ENCODE peak calls at places on chromosome 18, in six cellular contexts. R is upper lobe of right lung, K is H9, D is fibroblast of the aortic adventitia, S is MCF 10A, F is endothelial cell of umbilical vein. C is an unnamed sample.

GRCh38 chr18:49055787-49056186 is 105.0 kb upstream of the SMAD7 start:
- DNase-seq in R (peak; percentile 82), K (no peak), D (peak; percentile 66), S (peak; percentile 75), F (peak; percentile 36), C (peak; percentile 25)

GRCh38 chr18:76979111-76979751 is 153.4 kb downstream of the MBP start:
- DNase-seq in R (no peak), K (no peak), D (no peak), S (no peak), F (no peak), C (no peak)

GRCh38 chr18:69795785-69796184 is 151.9 kb downstream of the CD226 start:
- DNase-seq in R (no peak), K (no peak), D (no peak), S (no peak), F (no peak), C (no peak)

GRCh38 chr18:22015156-22015555 is 154.2 kb upstream of the GATA6 start:
- DNase-seq in R (no peak), K (no peak), D (no peak), S (peak; percentile 2), F (no peak), C (no peak)

GRCh38 chr18:55489742-55490055 is 98.3 kb downstream of the TCF4 start:
- DNase-seq in R (no peak), K (no peak), D (no peak), S (no peak), F (no peak), C (no peak)

GRCh38 chr18:42048150-42048549 is 93.1 kb downstream of the PIK3C3 start:
- DNase-seq in R (no peak), K (no peak), D (peak; percentile 81), S (peak; percentile 92), F (peak; percentile 76), C (no peak)

GRCh38 chr18:25055076-25055475 is 296.9 kb downstream of the ZNF521 start:
- DNase-seq in R (no peak), K (no peak), D (peak; percentile 18), S (no peak), F (peak; percentile 49), C (no peak)

GRCh38 chr18:686339-687111 is 25.9 kb downstream of the ENOSF1 start:
- DNase-seq in R (no peak), K (peak; percentile 57), D (no peak), S (no peak), F (no peak), C (no peak)

GRCh38 chr18:61743775-61744531 is 148.9 kb downstream of the RNF152 start:
- DNase-seq in R (no peak), K (no peak), D (peak; percentile 53), S (no peak), F (no peak), C (no peak)

GRCh38 chr18:48804856-48805610 is 145.7 kb downstream of the SMAD7 start:
- DNase-seq in R (peak; percentile 42), K (peak; percentile 15), D (no peak), S (no peak), F (no peak), C (peak; percentile 6)

GRCh38 chr18:75489493-75490190 is 62.1 kb upstream of the SMIM21 start:
- DNase-seq in R (no peak), K (no peak), D (peak; percentile 95), S (peak; percentile 80), F (no peak), C (no peak)

GRCh38 chr18:47594621-47595086 is 335.8 kb downstream of the SMAD2 start:
- DNase-seq in R (no peak), K (no peak), D (no peak), S (no peak), F (no peak), C (no peak)

GRCh38 chr18:79672490-79673276 is 6.9 kb upstream of the CTDP1 start:
- DNase-seq in R (no peak), K (no peak), D (no peak), S (no peak), F (no peak), C (no peak)

GRCh38 chr18:26568926-26569700 is 20.8 kb upstream of the KCTD1 start:
- DNase-seq in R (no peak), K (no peak), D (no peak), S (no peak), F (no peak), C (no peak)

DNA sequence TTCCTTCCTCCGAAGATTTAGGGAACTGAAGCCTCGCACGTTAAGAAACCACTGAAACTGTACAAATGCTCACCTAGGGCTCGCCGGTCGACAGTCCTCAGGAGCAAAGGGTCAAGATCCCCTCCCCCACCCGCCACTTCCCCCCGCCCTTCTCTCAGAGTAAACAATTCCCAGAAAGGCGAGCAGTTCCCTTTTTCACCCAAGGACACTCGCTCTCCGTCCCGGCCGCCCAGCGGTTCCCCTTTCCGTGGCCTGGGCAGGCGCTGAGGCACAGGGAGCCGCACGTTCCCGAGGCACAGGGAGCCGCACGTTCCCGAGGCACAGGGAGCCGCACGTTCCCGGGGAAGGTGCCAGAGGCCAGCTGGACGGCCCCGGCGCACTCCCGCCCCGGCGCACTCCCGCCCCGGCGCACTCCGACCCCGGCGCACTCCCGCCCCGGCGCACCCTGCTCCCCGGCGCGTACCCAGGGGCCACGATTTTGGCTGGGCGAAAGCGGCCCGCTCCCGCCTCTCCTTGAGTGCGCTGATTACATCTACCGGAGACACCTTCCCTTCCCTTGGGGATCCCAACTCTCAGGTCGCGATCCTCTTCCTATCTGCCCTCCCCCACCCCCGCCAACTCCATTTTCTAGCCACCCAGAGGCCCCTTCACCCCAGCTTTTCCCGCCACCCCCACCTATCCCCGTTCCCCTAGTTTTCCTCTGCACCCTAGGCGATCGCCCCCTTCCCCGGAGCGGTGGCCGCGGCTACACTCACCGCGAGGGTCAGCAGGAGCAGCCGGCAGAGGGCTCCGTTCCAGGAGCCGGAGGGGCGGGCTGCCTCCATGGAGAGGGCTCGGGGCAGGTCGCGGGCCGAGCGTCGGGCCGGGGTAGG is 837 bp downstream of the DSC2 start:
- DNase-seq in R (peak; percentile 92), K (peak; percentile 80), D (no peak), S (peak; percentile 53), F (no peak), C (no peak)
- TF ChIP-seq CTCF in R (no peak), K (peak; percentile 42), D (no peak), S (no peak), F (no peak), C (no peak)

DNA sequence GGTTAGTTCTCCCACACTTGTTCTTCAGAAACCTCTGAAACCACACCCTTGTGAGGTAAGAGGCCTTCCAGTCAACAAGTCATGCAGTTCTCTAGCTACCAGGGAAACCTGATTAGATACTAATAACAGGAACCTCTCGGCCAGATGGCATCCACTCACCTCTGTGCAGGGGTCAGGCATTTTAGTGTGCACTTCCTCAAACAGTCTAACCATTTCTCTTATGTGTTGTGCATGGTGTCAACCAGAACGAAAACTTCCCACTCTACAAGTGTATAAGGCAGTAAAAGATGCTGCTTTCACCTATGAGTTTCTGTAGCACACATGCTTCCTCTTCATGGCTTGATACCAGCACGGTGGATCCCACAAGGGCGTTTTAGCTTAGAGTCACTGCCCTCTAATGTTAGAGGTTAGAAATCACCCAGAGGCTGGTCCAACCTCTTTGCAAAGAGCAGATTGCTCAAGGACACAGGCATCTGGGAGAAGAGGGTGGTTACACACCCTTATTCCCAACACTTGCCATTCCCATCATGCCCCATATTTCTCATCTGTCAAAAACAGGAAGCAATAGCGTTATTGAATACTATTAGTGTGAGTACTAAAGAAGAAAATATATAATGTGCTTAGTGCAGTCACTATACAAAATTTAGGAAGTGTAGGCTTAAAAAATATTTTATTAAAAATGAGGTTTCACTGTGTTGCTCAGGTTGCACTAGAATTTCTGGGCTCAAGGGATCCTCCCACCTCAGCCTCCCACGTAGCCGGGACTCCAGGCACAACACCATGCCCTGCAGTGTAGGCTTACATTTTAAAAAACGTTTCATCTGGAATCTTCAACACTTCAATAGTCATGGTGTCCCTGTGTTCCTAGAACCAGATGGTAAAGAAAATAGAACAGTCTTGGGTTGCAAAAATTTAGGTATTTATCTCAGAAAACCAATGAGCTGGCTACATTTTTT is 34.5 kb upstream of the RAB31 start:
- DNase-seq in R (no peak), K (peak; percentile 57), D (peak; percentile 85), S (peak; percentile 93), F (peak; percentile 58), C (peak; percentile 25)
- TF ChIP-seq CTCF in R (peak; percentile 27), K (peak; percentile 54), D (peak; percentile 41), S (peak; percentile 21), F (no peak), C (no peak)

DNA sequence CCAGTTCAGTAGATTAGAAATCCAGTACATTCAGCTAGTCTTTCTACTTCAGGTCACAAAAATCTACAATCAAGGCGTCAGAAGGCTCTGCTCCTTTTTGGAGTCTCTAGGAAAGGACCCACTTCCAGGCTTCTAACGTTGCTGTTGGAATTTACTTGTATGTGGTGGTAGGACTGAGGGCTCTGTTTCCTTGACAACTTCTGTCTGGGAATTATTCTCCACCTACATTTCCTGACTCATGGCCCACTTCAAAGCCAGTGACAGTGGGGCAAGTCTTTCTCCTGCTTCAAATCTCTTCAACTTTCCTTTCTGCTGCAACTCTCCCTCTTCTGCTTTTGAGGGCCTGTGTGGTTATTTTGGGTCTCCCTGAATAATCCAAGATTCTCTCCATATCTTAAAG is 10.4 kb upstream of the TMX3 start:
- DNase-seq in R (no peak), K (no peak), D (no peak), S (no peak), F (no peak), C (no peak)
- TF ChIP-seq CTCF in R (no peak), K (no peak), D (no peak), S (no peak), F (no peak), C (no peak)

GRCh38 chr18:52484977-52485376 is 145.0 kb downstream of the DCC start:
- DNase-seq in R (no peak), K (no peak), D (no peak), S (no peak), F (no peak), C (no peak)
- TF ChIP-seq CTCF in R (no peak), K (no peak), D (no peak), S (no peak), F (no peak), C (no peak)

DNA sequence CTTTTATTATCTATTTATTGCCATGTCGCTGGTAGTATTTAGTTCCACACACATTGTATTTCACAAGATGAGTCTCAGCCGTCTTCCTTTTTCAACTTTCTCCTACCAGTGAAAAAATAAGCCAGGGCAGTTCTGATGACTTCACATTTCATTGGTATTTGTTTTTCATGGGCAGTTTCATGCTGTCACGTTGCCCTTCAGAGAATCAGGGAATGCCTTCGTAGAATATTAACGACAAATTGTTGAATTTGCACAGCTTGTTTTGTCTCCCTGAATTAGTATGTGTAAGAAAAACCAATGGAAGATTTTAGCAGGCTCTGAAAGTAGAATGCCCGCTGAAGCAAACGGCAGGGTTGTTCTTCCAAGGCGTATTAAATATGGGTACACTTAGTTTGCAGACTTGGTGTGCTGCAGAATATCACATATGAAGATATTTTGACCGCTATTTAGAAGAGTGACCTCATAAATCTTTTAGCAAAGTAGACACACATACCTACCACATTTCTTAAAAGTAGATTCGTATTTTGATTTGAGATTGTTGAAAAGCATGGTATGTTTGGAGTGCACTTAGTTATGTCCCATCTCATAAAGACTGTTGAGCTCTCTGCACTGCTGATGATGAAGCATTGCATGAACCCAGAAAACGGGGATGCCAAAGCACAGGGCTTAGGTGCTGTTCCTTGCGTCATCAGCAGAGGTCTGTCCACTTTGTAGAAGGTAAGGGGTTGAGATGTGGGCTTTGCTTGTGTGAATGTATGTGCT is 2.9 kb downstream of the NEDD4L start:
- DNase-seq in R (no peak), K (no peak), D (no peak), S (no peak), F (no peak), C (no peak)
- TF ChIP-seq CTCF in R (no peak), K (peak; percentile 43), D (no peak), S (no peak), F (no peak), C (no peak)